ENCODE peak calls at places on chromosome 19, in six cellular contexts. R is A549, C is HepG2, T is endothelial cell of umbilical vein, L is K562, H is GM12878. B is an unnamed sample.

GRCh38 chr19:6007866-6008265 is 29.9 kb upstream of the RANBP3 start:
- DNase-seq in H (no peak), L (no peak), C (no peak), T (no peak), R (no peak), B (no peak)

GRCh38 chr19:21128901-21129698 is 12.7 kb upstream of the ZNF431 start:
- DNase-seq in R (no peak), C (peak), T (no peak), H (no peak), L (no peak), B (no peak)

GRCh38 chr19:32718286-32718685 is 1.3 kb upstream of the TDRD12 start:
- DNase-seq in L (no peak), H (no peak), T (no peak), R (no peak), C (no peak), B (no peak)

GRCh38 chr19:3817761-3818160 is 31.6 kb upstream of the MATK start:
- DNase-seq in C (no peak), T (no peak), H (no peak), R (no peak), L (no peak), B (no peak)

GRCh38 chr19:49061000-49061399 is 3.5 kb upstream of the CGB7 start:
- DNase-seq in C (no peak), T (no peak), L (no peak), H (no peak), R (no peak), B (no peak)

GRCh38 chr19:459724-460511 is 915 bp downstream of the SHC2 start:
- DNase-seq in L (peak), R (peak), T (peak), C (peak), H (no peak), B (peak)

GRCh38 chr19:12952488-12953455 is 4.3 kb downstream of the GADD45GIP1 start:
- DNase-seq in R (no peak), C (no peak), H (no peak), T (peak), L (peak), B (no peak)

GRCh38 chr19:37988758-37989635 is 82.0 kb downstream of the SIPA1L3 start:
- DNase-seq in L (no peak), T (no peak), H (no peak), C (no peak), R (no peak), B (peak)

GRCh38 chr19:46480409-46480808 is 9.0 kb upstream of the PNMA8A start:
- DNase-seq in T (peak), R (no peak), H (no peak), C (no peak), L (no peak), B (no peak)

GRCh38 chr19:41410655-41411054 is 13.0 kb downstream of the BCKDHA start:
- DNase-seq in T (no peak), C (no peak), L (no peak), H (no peak), R (no peak), B (no peak)

GRCh38 chr19:57850553-57851017 is 926 bp downstream of the ZNF587 start:
- DNase-seq in C (peak), L (peak), T (peak), H (no peak), R (peak), B (no peak)

DNA sequence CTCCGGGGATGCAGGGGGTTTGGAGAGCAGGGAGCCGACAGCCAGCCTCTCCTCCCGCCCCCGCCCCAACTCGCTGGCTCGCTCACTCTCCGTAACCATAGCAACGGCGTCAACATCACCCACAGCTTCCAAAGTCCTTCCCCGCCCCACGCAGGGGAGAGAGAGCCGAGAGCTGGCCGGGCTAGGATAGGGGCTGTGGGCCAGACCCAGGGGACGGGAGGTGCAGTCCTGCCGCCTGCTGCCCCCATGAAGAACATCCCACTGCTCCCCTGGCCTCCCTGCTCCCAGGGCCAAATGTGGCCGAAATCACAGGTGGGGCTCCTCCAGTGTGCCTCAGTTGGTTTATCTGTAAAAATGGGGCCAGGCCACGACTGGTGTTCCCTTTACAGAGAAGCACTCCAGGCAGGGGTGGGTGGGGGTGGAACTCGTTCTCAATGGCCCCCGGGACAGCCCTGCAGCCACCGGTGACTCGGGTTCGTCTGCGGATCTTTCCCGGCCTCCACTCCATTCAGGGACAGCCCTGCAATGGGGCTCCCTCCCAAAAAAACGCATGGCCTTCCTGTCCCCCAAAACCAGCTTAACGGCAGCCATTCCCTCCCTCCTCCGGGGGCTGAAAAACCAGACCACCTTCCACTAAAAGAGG is 3.1 kb downstream of the KLF16 start:
- DNase-seq in C (peak), T (no peak), R (no peak), L (peak), H (no peak), B (peak)
- H3K4me3 ChIP-seq in C (peak), T (no peak), R (peak), L (peak), H (peak), B (peak)

DNA sequence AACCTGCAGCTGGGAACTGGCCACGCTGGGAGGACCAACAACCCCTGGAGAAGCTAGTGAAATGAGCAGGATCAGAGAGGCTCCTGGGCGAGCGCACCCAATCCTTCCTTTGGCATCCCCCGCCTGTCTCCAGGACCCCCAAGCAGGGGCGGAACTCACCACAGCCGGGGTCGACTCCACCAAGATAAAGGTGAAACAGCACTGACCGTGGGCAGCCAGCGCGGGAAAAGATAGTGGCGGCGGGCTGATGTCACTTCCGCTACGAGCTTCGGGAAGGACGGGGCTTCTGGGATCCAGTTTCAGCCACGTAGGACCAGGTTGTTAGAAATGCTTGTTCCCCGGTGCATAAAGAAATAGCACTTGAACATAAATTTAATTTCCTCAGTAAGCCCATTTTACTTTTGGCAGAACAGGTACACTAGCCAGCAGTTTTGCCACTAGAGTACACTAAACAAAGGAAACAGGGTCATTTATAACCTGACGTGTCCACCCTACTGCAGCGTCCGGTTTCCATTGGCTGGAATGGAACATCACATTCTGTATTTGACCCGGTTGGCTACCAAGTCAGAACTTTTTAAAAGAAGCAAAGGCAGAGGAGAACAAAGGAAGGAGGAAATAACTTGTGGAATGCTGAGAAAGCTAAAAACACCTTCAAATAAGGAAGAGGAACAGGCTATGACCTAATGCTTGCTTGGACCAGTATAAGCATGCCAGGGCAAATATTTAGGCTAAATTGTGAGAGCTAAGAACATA is 25.5 kb upstream of the ZNF562 start:
- DNase-seq in C (no peak), L (no peak), R (no peak), T (no peak), H (no peak), B (no peak)
- TF ChIP-seq MYC in C (no peak), L (no peak), R (no peak), T (no peak), H (no peak), B (no peak)

DNA sequence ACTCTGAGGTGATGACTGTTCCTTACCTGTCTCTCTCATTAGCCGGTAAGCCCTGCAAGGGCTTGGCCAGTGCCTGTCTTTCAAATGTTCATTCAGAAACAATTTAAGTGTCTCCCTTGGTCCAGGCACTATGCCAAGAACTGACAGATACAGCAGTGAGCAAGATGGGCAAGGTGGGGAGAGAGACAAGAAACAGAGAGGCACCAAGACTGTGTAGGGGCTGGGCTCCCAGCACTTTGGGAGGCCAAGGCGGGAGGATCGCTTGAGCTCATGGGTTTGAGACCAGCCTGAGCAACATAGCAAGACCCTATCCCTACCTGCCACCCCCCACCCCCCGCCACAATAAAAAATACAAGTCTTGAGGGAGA is 1.3 kb upstream of the CCNE1 start:
- DNase-seq in T (no peak), R (no peak), C (no peak), H (no peak), L (peak), B (peak)
- H3K4me3 ChIP-seq in T (no peak), R (peak), C (no peak), H (peak), L (peak), B (peak)

DNA sequence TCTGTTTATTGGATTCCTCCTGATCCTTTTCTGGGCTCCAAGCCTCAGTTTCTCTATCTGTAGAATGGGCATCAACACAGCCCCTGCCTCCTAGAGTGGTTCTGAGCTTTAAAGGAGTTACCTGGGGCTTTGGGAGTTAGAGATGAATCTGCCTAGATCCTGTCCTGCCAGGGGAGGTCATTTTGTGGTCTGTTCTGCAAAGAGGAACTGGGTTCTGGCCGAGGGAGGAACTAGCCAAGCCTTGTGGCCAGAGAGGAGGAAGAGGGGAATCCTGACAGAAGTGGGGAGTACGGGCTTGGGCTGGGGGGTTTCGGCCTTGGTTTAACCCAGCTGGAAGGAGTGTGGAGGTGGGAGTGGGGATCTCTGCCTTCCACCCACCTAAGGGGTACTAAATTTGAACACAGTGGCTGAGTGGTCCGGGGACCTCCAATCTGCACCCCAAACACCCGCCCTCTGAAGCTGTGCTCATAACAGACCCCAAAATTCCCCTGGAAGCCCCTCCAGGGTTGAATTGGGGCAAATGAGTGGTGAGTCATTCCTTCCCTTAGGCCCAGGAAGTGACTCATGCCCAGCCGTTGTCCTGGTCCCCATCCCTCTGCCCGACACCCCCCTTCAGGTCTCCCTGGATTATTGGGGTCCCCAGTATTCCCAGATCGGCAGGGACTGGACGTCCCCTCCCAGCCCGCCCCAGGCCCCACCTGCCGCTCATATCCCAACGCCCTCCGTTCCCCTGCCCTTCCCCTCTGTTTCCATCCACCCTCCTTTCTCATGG is 2.8 kb downstream of the ADGRE5 start:
- DNase-seq in T (no peak), L (peak), H (no peak), C (no peak), R (no peak), B (peak)
- TF ChIP-seq MYC in T (no peak), L (no peak), H (no peak), C (no peak), R (no peak), B (no peak)

DNA sequence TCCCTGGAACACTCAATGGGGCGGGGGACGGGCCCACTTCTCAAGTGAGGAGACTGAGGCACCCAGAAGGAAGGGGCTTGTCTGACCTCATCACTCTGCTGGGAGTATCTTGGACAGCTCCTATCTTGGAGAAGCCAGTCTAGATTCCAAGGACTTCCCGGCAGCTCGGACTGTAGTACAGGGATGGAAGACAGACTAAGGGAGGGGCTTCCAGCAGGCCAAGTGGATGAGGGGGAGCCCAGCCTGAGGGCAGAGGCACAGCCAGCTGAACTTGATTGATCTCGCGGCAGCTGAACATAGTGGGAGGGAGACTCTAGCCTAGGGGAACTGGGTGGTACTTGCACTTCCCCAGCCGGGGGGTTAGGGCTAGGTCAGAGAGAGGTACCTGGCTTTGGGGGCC is 702 bp downstream of the CILP2 start:
- DNase-seq in H (no peak), R (no peak), T (no peak), L (no peak), C (no peak), B (peak)
- H3K4me3 ChIP-seq in H (no peak), R (no peak), T (no peak), L (no peak), C (peak), B (no peak)

GRCh38 chr19:55488986-55489710 is 912 bp downstream of the SSC5D start:
- DNase-seq in L (peak), R (no peak), C (no peak), H (no peak), T (no peak), B (no peak)
- TF ChIP-seq MYC in L (no peak), R (no peak), C (no peak), H (no peak), T (no peak), B (no peak)